ENCODE peak calls at places on chromosome 9, in four cellular contexts. One of them, this sample, is unnamed.
A peak's percentile ranks its signal among the peaks of the same experiment; 100 is the strongest.

GRCh38 chr9:124297553-124297905 is 39.8 kb downstream of the NEK6 start:
- DNase-seq in stromal cell of bone marrow: peak; percentile 72
- DNase-seq in T-cell: no peak
- DNase-seq in Calu3: peak; percentile 82
- DNase-seq in this sample: peak; percentile 91

GRCh38 chr9:91978739-91979414 is 28.8 kb upstream of the ROR2 start:
- DNase-seq in stromal cell of bone marrow: no peak
- DNase-seq in T-cell: no peak
- DNase-seq in Calu3: peak; percentile 11
- DNase-seq in this sample: peak; percentile 54

GRCh38 chr9:35844628-35845301 is 15.7 kb downstream of the TMEM8B start:
- DNase-seq in stromal cell of bone marrow: peak; percentile 95
- DNase-seq in T-cell: peak; percentile 58
- DNase-seq in Calu3: peak; percentile 52
- DNase-seq in this sample: peak; percentile 85

GRCh38 chr9:105007143-105007542 is 79.2 kb upstream of the ABCA1 start:
- DNase-seq in stromal cell of bone marrow: peak; percentile 94
- DNase-seq in T-cell: no peak
- DNase-seq in Calu3: peak; percentile 25
- DNase-seq in this sample: peak; percentile 89

GRCh38 chr9:114370251-114370984 is 17.4 kb downstream of the AKNA start:
- DNase-seq in stromal cell of bone marrow: no peak
- DNase-seq in T-cell: no peak
- DNase-seq in Calu3: no peak
- DNase-seq in this sample: no peak

GRCh38 chr9:99852617-99853016 is 30.9 kb downstream of the NR4A3 start:
- DNase-seq in stromal cell of bone marrow: no peak
- DNase-seq in T-cell: no peak
- DNase-seq in Calu3: no peak
- DNase-seq in this sample: no peak

GRCh38 chr9:95366731-95367325 is 49.3 kb upstream of the FANCC start:
- DNase-seq in stromal cell of bone marrow: no peak
- DNase-seq in T-cell: no peak
- DNase-seq in Calu3: no peak
- DNase-seq in this sample: peak; percentile 6

GRCh38 chr9:34958411-34958982 is 412 bp downstream of the PHF24 start:
- DNase-seq in stromal cell of bone marrow: no peak
- DNase-seq in T-cell: no peak
- DNase-seq in Calu3: no peak
- DNase-seq in this sample: no peak

GRCh38 chr9:134420281-134420835 is 94.1 kb downstream of the RXRA start:
- DNase-seq in stromal cell of bone marrow: no peak
- DNase-seq in T-cell: no peak
- DNase-seq in Calu3: no peak
- DNase-seq in this sample: no peak

GRCh38 chr9:128310461-128310860 is 11.8 kb downstream of the TRUB2 start:
- DNase-seq in stromal cell of bone marrow: no peak
- DNase-seq in T-cell: no peak
- DNase-seq in Calu3: no peak
- DNase-seq in this sample: no peak

GRCh38 chr9:114168281-114169028 is 13.1 kb downstream of the COL27A1 start:
- DNase-seq in stromal cell of bone marrow: no peak
- DNase-seq in T-cell: no peak
- DNase-seq in Calu3: no peak
- DNase-seq in this sample: no peak

GRCh38 chr9:136838314-136839228 is 3.7 kb upstream of the AJM1 start:
- DNase-seq in stromal cell of bone marrow: no peak
- DNase-seq in T-cell: no peak
- DNase-seq in Calu3: no peak
- DNase-seq in this sample: no peak

GRCh38 chr9:130428096-130428665 is 16.6 kb upstream of the ASS1 start:
- DNase-seq in stromal cell of bone marrow: no peak
- DNase-seq in T-cell: no peak
- DNase-seq in Calu3: no peak
- DNase-seq in this sample: no peak

GRCh38 chr9:69471433-69471832 is 146.4 kb downstream of the ENTREP1 start:
- DNase-seq in stromal cell of bone marrow: no peak
- DNase-seq in T-cell: no peak
- DNase-seq in Calu3: no peak
- DNase-seq in this sample: peak; percentile 25

GRCh38 chr9:14293801-14294200 is 20.1 kb downstream of the NFIB start:
- DNase-seq in stromal cell of bone marrow: no peak
- DNase-seq in T-cell: no peak
- DNase-seq in Calu3: no peak
- DNase-seq in this sample: no peak

GRCh38 chr9:135478858-135479468 is 619 bp upstream of the PPP1R26 start:
- DNase-seq in stromal cell of bone marrow: no peak
- DNase-seq in T-cell: no peak
- DNase-seq in Calu3: peak; percentile 34
- DNase-seq in this sample: no peak

GRCh38 chr9:125241863-125242739 is 958 bp upstream of the HSPA5 start:
- DNase-seq in stromal cell of bone marrow: no peak
- DNase-seq in T-cell: no peak
- DNase-seq in Calu3: peak; percentile 25
- DNase-seq in this sample: no peak

GRCh38 chr9:77649109-77649812 is 1.1 kb upstream of the GNA14 start:
- DNase-seq in stromal cell of bone marrow: no peak
- DNase-seq in T-cell: no peak
- DNase-seq in Calu3: no peak
- DNase-seq in this sample: no peak

GRCh38 chr9:125759812-125760134 is 12.6 kb downstream of the PBX3 start:
- DNase-seq in stromal cell of bone marrow: no peak
- DNase-seq in T-cell: no peak
- DNase-seq in Calu3: no peak
- DNase-seq in this sample: no peak

GRCh38 chr9:117145811-117146490 is 268.9 kb downstream of the ASTN2 start:
- DNase-seq in stromal cell of bone marrow: no peak
- DNase-seq in T-cell: no peak
- DNase-seq in Calu3: no peak
- DNase-seq in this sample: no peak

GRCh38 chr9:18046068-18046467 is 427.9 kb upstream of the ADAMTSL1 start:
- DNase-seq in stromal cell of bone marrow: no peak
- DNase-seq in T-cell: no peak
- DNase-seq in Calu3: no peak
- DNase-seq in this sample: no peak

GRCh38 chr9:75448281-75448680 is 360.0 kb downstream of the OSTF1 start:
- DNase-seq in stromal cell of bone marrow: peak; percentile 64
- DNase-seq in T-cell: no peak
- DNase-seq in Calu3: no peak
- DNase-seq in this sample: no peak

GRCh38 chr9:995192-995591 is 18.7 kb downstream of the DMRT3 start:
- DNase-seq in stromal cell of bone marrow: no peak
- DNase-seq in T-cell: no peak
- DNase-seq in Calu3: no peak
- DNase-seq in this sample: no peak

GRCh38 chr9:33137781-33138264 is 29.3 kb downstream of the B4GALT1 start:
- DNase-seq in stromal cell of bone marrow: no peak
- DNase-seq in T-cell: no peak
- DNase-seq in Calu3: no peak
- DNase-seq in this sample: no peak

GRCh38 chr9:18437315-18438200 is 36.4 kb upstream of the ADAMTSL1 start:
- DNase-seq in stromal cell of bone marrow: no peak
- DNase-seq in T-cell: no peak
- DNase-seq in Calu3: no peak
- DNase-seq in this sample: no peak

GRCh38 chr9:15299374-15299939 is 7.6 kb downstream of the TTC39B start:
- DNase-seq in stromal cell of bone marrow: no peak
- DNase-seq in T-cell: peak; percentile 61
- DNase-seq in Calu3: no peak
- DNase-seq in this sample: no peak

GRCh38 chr9:14608521-14608920 is 84.7 kb downstream of the ZDHHC21 start:
- DNase-seq in stromal cell of bone marrow: no peak
- DNase-seq in T-cell: no peak
- DNase-seq in Calu3: no peak
- DNase-seq in this sample: no peak

GRCh38 chr9:93059097-93059959 is 827 bp downstream of the SUSD3 start:
- DNase-seq in stromal cell of bone marrow: no peak
- DNase-seq in T-cell: no peak
- DNase-seq in Calu3: no peak
- DNase-seq in this sample: no peak

GRCh38 chr9:11275158-11275695 is 662.4 kb upstream of the PTPRD start:
- DNase-seq in stromal cell of bone marrow: no peak
- DNase-seq in T-cell: no peak
- DNase-seq in Calu3: no peak
- DNase-seq in this sample: no peak

GRCh38 chr9:133996531-133997520 is 4.7 kb upstream of the VAV2 start:
- DNase-seq in stromal cell of bone marrow: no peak
- DNase-seq in T-cell: no peak
- DNase-seq in Calu3: no peak
- DNase-seq in this sample: no peak

GRCh38 chr9:111961575-111961974 is 65.0 kb downstream of the UGCG start:
- DNase-seq in stromal cell of bone marrow: no peak
- DNase-seq in T-cell: no peak
- DNase-seq in Calu3: peak; percentile 58
- DNase-seq in this sample: no peak

GRCh38 chr9:33133186-33133585 is 34.0 kb downstream of the B4GALT1 start:
- DNase-seq in stromal cell of bone marrow: no peak
- DNase-seq in T-cell: no peak
- DNase-seq in Calu3: no peak
- DNase-seq in this sample: no peak

GRCh38 chr9:8486095-8486494 is 686.5 kb upstream of the DMAC1 start:
- DNase-seq in stromal cell of bone marrow: peak; percentile 13
- DNase-seq in T-cell: no peak
- DNase-seq in Calu3: peak; percentile 1
- DNase-seq in this sample: no peak

GRCh38 chr9:124735121-124735520 is 36.0 kb downstream of the NR6A1 start:
- DNase-seq in stromal cell of bone marrow: no peak
- DNase-seq in T-cell: no peak
- DNase-seq in Calu3: no peak
- DNase-seq in this sample: peak; percentile 22

GRCh38 chr9:93958875-93959682 is 3.9 kb upstream of the BARX1 start:
- DNase-seq in stromal cell of bone marrow: no peak
- DNase-seq in T-cell: no peak
- DNase-seq in Calu3: peak; percentile 20
- DNase-seq in this sample: no peak

GRCh38 chr9:7011395-7012067 is 253.8 kb downstream of the KDM4C start:
- DNase-seq in stromal cell of bone marrow: no peak
- DNase-seq in T-cell: no peak
- DNase-seq in Calu3: no peak
- DNase-seq in this sample: no peak